ENCODE peak calls at places on chromosomes 11 and 22, in five cellular contexts. One of them, this sample, is unnamed.

GRCh38 chr11:72965672-72966071 is 151.5 kb downstream of the ATG16L2 start:
- DNase-seq in kidney glomerular epithelial cell: no peak
- DNase-seq in OCI-LY7: no peak
- DNase-seq in progenitor cell of endocrine pancreas: no peak
- DNase-seq in stimulated activated CD8-positive, alpha-beta memory T cell treated with anti-CD3 and anti-CD28 coated beads, Interleukin-4, amount 100 ng/mL, for 1 hour: no peak
- DNase-seq in this sample: no peak

GRCh38 chr11:69388661-69389060 is 92.8 kb upstream of the LINC01488 start:
- DNase-seq in progenitor cell of endocrine pancreas: no peak
- DNase-seq in stimulated activated CD8-positive, alpha-beta memory T cell treated with anti-CD3 and anti-CD28 coated beads, Interleukin-4, amount 100 ng/mL, for 1 hour: no peak
- DNase-seq in OCI-LY7: no peak
- DNase-seq in kidney glomerular epithelial cell: peak
- DNase-seq in this sample: no peak

GRCh38 chr22:37016134-37016910 is 2.9 kb downstream of the TST start:
- DNase-seq in progenitor cell of endocrine pancreas: no peak
- DNase-seq in stimulated activated CD8-positive, alpha-beta memory T cell treated with anti-CD3 and anti-CD28 coated beads, Interleukin-4, amount 100 ng/mL, for 1 hour: no peak
- DNase-seq in kidney glomerular epithelial cell: no peak
- DNase-seq in OCI-LY7: no peak
- DNase-seq in this sample: no peak

GRCh38 chr11:111575748-111576147 is 26.5 kb upstream of the SIK2 start:
- DNase-seq in OCI-LY7: no peak
- DNase-seq in kidney glomerular epithelial cell: no peak
- DNase-seq in progenitor cell of endocrine pancreas: no peak
- DNase-seq in stimulated activated CD8-positive, alpha-beta memory T cell treated with anti-CD3 and anti-CD28 coated beads, Interleukin-4, amount 100 ng/mL, for 1 hour: no peak
- DNase-seq in this sample: no peak

GRCh38 chr11:65338680-65339079 is 5.0 kb downstream of the DPF2 start:
- DNase-seq in progenitor cell of endocrine pancreas: no peak
- DNase-seq in OCI-LY7: no peak
- DNase-seq in kidney glomerular epithelial cell: no peak
- DNase-seq in stimulated activated CD8-positive, alpha-beta memory T cell treated with anti-CD3 and anti-CD28 coated beads, Interleukin-4, amount 100 ng/mL, for 1 hour: no peak
- DNase-seq in this sample: no peak

GRCh38 chr22:35838849-35839646 is 121.4 kb downstream of the APOL5 start:
- DNase-seq in progenitor cell of endocrine pancreas: no peak
- DNase-seq in OCI-LY7: peak
- DNase-seq in kidney glomerular epithelial cell: peak
- DNase-seq in stimulated activated CD8-positive, alpha-beta memory T cell treated with anti-CD3 and anti-CD28 coated beads, Interleukin-4, amount 100 ng/mL, for 1 hour: no peak
- DNase-seq in this sample: no peak

GRCh38 chr11:68583047-68583446 is 101.3 kb upstream of the GAL start:
- DNase-seq in progenitor cell of endocrine pancreas: no peak
- DNase-seq in stimulated activated CD8-positive, alpha-beta memory T cell treated with anti-CD3 and anti-CD28 coated beads, Interleukin-4, amount 100 ng/mL, for 1 hour: no peak
- DNase-seq in kidney glomerular epithelial cell: peak
- DNase-seq in OCI-LY7: no peak
- DNase-seq in this sample: no peak

GRCh38 chr11:102345923-102346322 is 1.1 kb upstream of the BIRC2 start:
- DNase-seq in OCI-LY7: no peak
- DNase-seq in progenitor cell of endocrine pancreas: no peak
- DNase-seq in stimulated activated CD8-positive, alpha-beta memory T cell treated with anti-CD3 and anti-CD28 coated beads, Interleukin-4, amount 100 ng/mL, for 1 hour: no peak
- DNase-seq in kidney glomerular epithelial cell: peak
- DNase-seq in this sample: no peak

GRCh38 chr11:119078675-119079420 is 5.8 kb upstream of the HMBS start:
- DNase-seq in progenitor cell of endocrine pancreas: no peak
- DNase-seq in stimulated activated CD8-positive, alpha-beta memory T cell treated with anti-CD3 and anti-CD28 coated beads, Interleukin-4, amount 100 ng/mL, for 1 hour: no peak
- DNase-seq in OCI-LY7: no peak
- DNase-seq in kidney glomerular epithelial cell: no peak
- DNase-seq in this sample: no peak

GRCh38 chr11:120569903-120570302 is 58.4 kb downstream of the GRIK4 start:
- DNase-seq in progenitor cell of endocrine pancreas: no peak
- DNase-seq in stimulated activated CD8-positive, alpha-beta memory T cell treated with anti-CD3 and anti-CD28 coated beads, Interleukin-4, amount 100 ng/mL, for 1 hour: no peak
- DNase-seq in OCI-LY7: no peak
- DNase-seq in kidney glomerular epithelial cell: no peak
- DNase-seq in this sample: no peak

GRCh38 chr11:33103836-33104235 is 57.4 kb downstream of the CSTF3 start:
- DNase-seq in progenitor cell of endocrine pancreas: no peak
- DNase-seq in stimulated activated CD8-positive, alpha-beta memory T cell treated with anti-CD3 and anti-CD28 coated beads, Interleukin-4, amount 100 ng/mL, for 1 hour: no peak
- DNase-seq in OCI-LY7: no peak
- DNase-seq in kidney glomerular epithelial cell: no peak
- DNase-seq in this sample: no peak

GRCh38 chr11:77823775-77824174 is 2.8 kb downstream of the AAMDC start:
- DNase-seq in progenitor cell of endocrine pancreas: no peak
- DNase-seq in kidney glomerular epithelial cell: peak
- DNase-seq in stimulated activated CD8-positive, alpha-beta memory T cell treated with anti-CD3 and anti-CD28 coated beads, Interleukin-4, amount 100 ng/mL, for 1 hour: no peak
- DNase-seq in OCI-LY7: no peak
- DNase-seq in this sample: no peak

GRCh38 chr11:102421262-102421661 is 31.3 kb downstream of the TMEM123 start:
- DNase-seq in kidney glomerular epithelial cell: peak
- DNase-seq in progenitor cell of endocrine pancreas: no peak
- DNase-seq in OCI-LY7: peak
- DNase-seq in stimulated activated CD8-positive, alpha-beta memory T cell treated with anti-CD3 and anti-CD28 coated beads, Interleukin-4, amount 100 ng/mL, for 1 hour: no peak
- DNase-seq in this sample: no peak

GRCh38 chr22:19855504-19856409 is 1.1 kb upstream of the GNB1L start:
- DNase-seq in kidney glomerular epithelial cell: peak
- DNase-seq in stimulated activated CD8-positive, alpha-beta memory T cell treated with anti-CD3 and anti-CD28 coated beads, Interleukin-4, amount 100 ng/mL, for 1 hour: no peak
- DNase-seq in OCI-LY7: peak
- DNase-seq in progenitor cell of endocrine pancreas: no peak
- DNase-seq in this sample: peak

GRCh38 chr11:27088353-27088752 is 47.7 kb downstream of the BBOX1 start:
- DNase-seq in stimulated activated CD8-positive, alpha-beta memory T cell treated with anti-CD3 and anti-CD28 coated beads, Interleukin-4, amount 100 ng/mL, for 1 hour: no peak
- DNase-seq in progenitor cell of endocrine pancreas: no peak
- DNase-seq in OCI-LY7: no peak
- DNase-seq in kidney glomerular epithelial cell: no peak
- DNase-seq in this sample: no peak

GRCh38 chr11:73384871-73385692 is 8.9 kb downstream of the RELT start:
- DNase-seq in stimulated activated CD8-positive, alpha-beta memory T cell treated with anti-CD3 and anti-CD28 coated beads, Interleukin-4, amount 100 ng/mL, for 1 hour: no peak
- DNase-seq in OCI-LY7: peak
- DNase-seq in kidney glomerular epithelial cell: no peak
- DNase-seq in progenitor cell of endocrine pancreas: no peak
- DNase-seq in this sample: peak

GRCh38 chr22:24424001-24424900 is 3.1 kb upstream of the ADORA2A start:
- DNase-seq in progenitor cell of endocrine pancreas: no peak
- DNase-seq in stimulated activated CD8-positive, alpha-beta memory T cell treated with anti-CD3 and anti-CD28 coated beads, Interleukin-4, amount 100 ng/mL, for 1 hour: no peak
- DNase-seq in kidney glomerular epithelial cell: no peak
- DNase-seq in OCI-LY7: peak
- DNase-seq in this sample: no peak

GRCh38 chr11:69108559-69108958 is 47.2 kb upstream of the SMIM38 start:
- DNase-seq in kidney glomerular epithelial cell: no peak
- DNase-seq in OCI-LY7: no peak
- DNase-seq in stimulated activated CD8-positive, alpha-beta memory T cell treated with anti-CD3 and anti-CD28 coated beads, Interleukin-4, amount 100 ng/mL, for 1 hour: no peak
- DNase-seq in progenitor cell of endocrine pancreas: no peak
- DNase-seq in this sample: no peak

GRCh38 chr11:122178795-122179194 is 62.8 kb upstream of the BLID start:
- DNase-seq in progenitor cell of endocrine pancreas: no peak
- DNase-seq in OCI-LY7: no peak
- DNase-seq in stimulated activated CD8-positive, alpha-beta memory T cell treated with anti-CD3 and anti-CD28 coated beads, Interleukin-4, amount 100 ng/mL, for 1 hour: no peak
- DNase-seq in kidney glomerular epithelial cell: no peak
- DNase-seq in this sample: no peak

GRCh38 chr11:121374286-121374985 is 77.7 kb upstream of the SORL1 start:
- DNase-seq in stimulated activated CD8-positive, alpha-beta memory T cell treated with anti-CD3 and anti-CD28 coated beads, Interleukin-4, amount 100 ng/mL, for 1 hour: no peak
- DNase-seq in kidney glomerular epithelial cell: no peak
- DNase-seq in OCI-LY7: peak
- DNase-seq in progenitor cell of endocrine pancreas: no peak
- DNase-seq in this sample: no peak

GRCh38 chr11:103091441-103091809 is 535 bp downstream of the DCUN1D5 start:
- DNase-seq in stimulated activated CD8-positive, alpha-beta memory T cell treated with anti-CD3 and anti-CD28 coated beads, Interleukin-4, amount 100 ng/mL, for 1 hour: no peak
- DNase-seq in progenitor cell of endocrine pancreas: peak
- DNase-seq in kidney glomerular epithelial cell: peak
- DNase-seq in OCI-LY7: peak
- DNase-seq in this sample: peak

GRCh38 chr22:32653823-32654222 is 147.7 kb upstream of the TIMP3 start:
- DNase-seq in stimulated activated CD8-positive, alpha-beta memory T cell treated with anti-CD3 and anti-CD28 coated beads, Interleukin-4, amount 100 ng/mL, for 1 hour: no peak
- DNase-seq in progenitor cell of endocrine pancreas: no peak
- DNase-seq in kidney glomerular epithelial cell: no peak
- DNase-seq in OCI-LY7: no peak
- DNase-seq in this sample: no peak

This sample was measured in left cardiac atrium.